ENCODE peak calls at places on chromosomes 2 and 18, in five cellular contexts. T is heart right ventricle, U is AG04450, R is gastrocnemius medialis, D is sigmoid colon. S is an unnamed sample.

GRCh38 chr18:293557-293956 is 25.7 kb upstream of the THOC1 start:
- DNase-seq in D (no peak), T (no peak), R (no peak), U (no peak), S (no peak)

GRCh38 chr2:9519250-9519649 is 36.4 kb downstream of the ADAM17 start:
- DNase-seq in U (no peak), T (no peak), D (no peak), R (no peak), S (peak; percentile 48)

GRCh38 chr18:13448028-13448795 is 229.7 kb downstream of the LDLRAD4 start:
- DNase-seq in U (no peak), T (no peak), D (no peak), R (no peak), S (no peak)

GRCh38 chr2:144086965-144087364 is 433.0 kb downstream of the ZEB2 start:
- DNase-seq in T (no peak), D (no peak), R (no peak), U (no peak), S (no peak)

GRCh38 chr18:62788891-62789290 is 73.5 kb downstream of the PHLPP1 start:
- DNase-seq in U (no peak), D (no peak), T (no peak), R (no peak), S (no peak)

GRCh38 chr18:56889621-56890020 is 238.5 kb downstream of the WDR7 start:
- DNase-seq in U (no peak), R (no peak), D (no peak), T (no peak), S (no peak)

GRCh38 chr18:78021196-78021595 is 771.5 kb downstream of the GALR1 start:
- DNase-seq in T (no peak), R (no peak), U (no peak), D (no peak), S (no peak)

GRCh38 chr2:162072181-162072702 is 1.8 kb downstream of the DPP4 start:
- DNase-seq in T (no peak), U (peak; percentile 57), R (no peak), D (no peak), S (no peak)

GRCh38 chr2:185967335-185967734 is 228.7 kb downstream of the FSIP2 start:
- DNase-seq in D (no peak), T (no peak), R (no peak), U (no peak), S (no peak)

GRCh38 chr2:235952714-235953113 is 215.5 kb downstream of the GBX2 start:
- DNase-seq in R (no peak), U (no peak), T (no peak), D (peak; percentile 53), S (no peak)

GRCh38 chr18:13464432-13465125 is 246.0 kb downstream of the LDLRAD4 start:
- DNase-seq in D (peak; percentile 79), U (no peak), T (peak; percentile 62), R (peak; percentile 34), S (no peak)

GRCh38 chr2:10297950-10298349 is 4.8 kb upstream of the HPCAL1 start:
- DNase-seq in D (peak; percentile 86), T (no peak), U (peak; percentile 87), R (peak; percentile 57), S (peak; percentile 82)

GRCh38 chr18:74540689-74541421 is 6.6 kb downstream of the CNDP1 start:
- DNase-seq in R (no peak), D (no peak), U (no peak), T (no peak), S (no peak)

GRCh38 chr2:128602699-128603101 is 284.0 kb upstream of the HS6ST1 start:
- DNase-seq in T (no peak), D (no peak), U (no peak), R (no peak), S (no peak)

GRCh38 chr2:171272039-171272438 is 111.3 kb upstream of the TLK1 start:
- DNase-seq in T (no peak), D (no peak), R (peak; percentile 11), U (peak; percentile 68), S (peak; percentile 78)

GRCh38 chr2:130344578-130344977 is 1.9 kb downstream of the IMP4 start:
- DNase-seq in D (no peak), U (no peak), R (no peak), T (no peak), S (no peak)
- H3K4me3 ChIP-seq in D (no peak overlapping the region), U (no peak overlapping the region), R (no peak overlapping the region), T (no peak overlapping the region), S (no peak overlapping the region)

DNA sequence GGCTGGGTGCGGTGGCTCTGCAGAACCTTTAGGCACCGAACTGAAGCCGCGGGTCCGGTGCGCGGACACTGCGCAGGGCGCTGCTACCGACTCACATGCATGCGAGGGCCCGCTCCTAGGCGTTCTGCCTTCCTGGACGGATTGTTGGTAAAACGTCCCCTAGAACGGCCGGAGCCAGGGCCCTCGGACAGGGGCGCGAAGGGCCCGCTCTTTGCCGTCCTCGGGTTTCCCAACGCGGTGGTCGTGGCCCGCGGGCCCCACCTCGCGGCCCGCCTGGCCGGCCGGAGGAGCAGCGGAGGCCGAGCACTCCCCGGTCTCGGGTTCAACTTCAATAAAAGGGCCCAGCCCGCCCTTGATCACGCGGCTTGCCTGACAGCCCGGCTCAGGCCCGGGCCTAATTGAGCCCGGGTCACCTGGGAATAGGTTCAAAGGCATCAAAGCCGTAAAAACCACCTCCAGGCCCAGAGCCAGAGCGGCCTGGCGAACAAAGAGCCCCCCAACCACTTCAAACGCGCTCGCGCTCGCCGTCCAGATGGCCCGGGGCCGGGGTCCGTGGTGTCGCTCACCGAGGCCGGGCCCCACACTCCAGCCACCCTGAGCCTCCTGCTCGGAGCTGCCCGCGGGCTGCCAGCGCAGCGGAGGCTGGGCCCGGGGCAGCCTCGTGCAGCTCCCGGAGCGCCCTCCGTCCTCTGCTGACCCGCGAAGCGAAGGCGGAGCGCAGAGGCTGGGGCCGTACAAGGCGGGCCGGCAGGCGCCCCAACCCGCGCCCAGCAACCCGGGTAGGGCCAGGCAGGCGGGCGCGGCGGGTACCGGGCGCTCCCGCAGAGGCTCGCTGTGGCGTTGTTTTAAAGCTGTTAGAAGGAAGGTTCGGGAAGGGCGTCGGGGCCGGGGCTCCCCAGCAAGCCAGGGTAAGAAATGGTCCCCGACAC is 1.1 kb upstream of the TWIST2 start:
- DNase-seq in U (no peak), T (no peak), R (no peak), D (peak; percentile 78), S (no peak)
- H3K4me3 ChIP-seq in U (peak overlapping the region; percentile 96), T (peak overlapping the region; percentile 44), R (peak overlapping the region; percentile 58), D (peak overlapping the region; percentile 88), S (peak overlapping the region; percentile 83)

DNA sequence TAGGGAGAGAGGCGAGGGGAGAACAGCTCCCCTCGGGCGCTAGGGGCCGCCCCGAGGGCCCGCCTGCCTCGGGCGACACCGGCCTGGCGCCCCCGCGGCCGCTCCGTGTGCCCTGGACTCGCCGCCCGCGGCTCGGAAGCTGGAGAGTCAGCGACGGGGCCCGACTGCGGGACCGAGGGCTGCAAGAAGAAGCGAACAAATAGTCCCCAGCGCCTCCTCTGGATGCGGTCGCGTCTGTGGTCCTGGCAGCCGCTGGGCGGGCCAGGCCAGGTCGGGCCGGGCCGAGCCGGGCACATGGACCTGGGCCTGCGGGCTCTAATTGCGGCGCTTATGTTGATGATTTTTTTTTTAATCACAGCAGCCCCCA is 270 bp upstream of the HOXD9 start:
- DNase-seq in R (no peak), T (no peak), D (no peak), U (no peak), S (no peak)
- H3K4me3 ChIP-seq in R (peak overlapping the region; percentile 71), T (peak overlapping the region; percentile 37), D (peak overlapping the region; percentile 57), U (no peak overlapping the region), S (peak overlapping the region; percentile 47)

GRCh38 chr2:180660881-180661280 is 319.5 kb upstream of the UBE2E3 start:
- DNase-seq in T (no peak), R (no peak), D (no peak), U (no peak), S (no peak)

GRCh38 chr2:180663016-180663471 is 317.4 kb upstream of the UBE2E3 start:
- DNase-seq in T (no peak), R (no peak), U (no peak), D (no peak), S (no peak)

GRCh38 chr2:180664507-180664906 is 315.9 kb upstream of the UBE2E3 start:
- DNase-seq in T (no peak), R (no peak), U (no peak), D (no peak), S (no peak)

GRCh38 chr2:180660207-180660606 is 320.2 kb upstream of the UBE2E3 start:
- DNase-seq in R (no peak), U (no peak), T (no peak), D (no peak), S (no peak)

GRCh38 chr2:180662555-180662954 is 317.9 kb upstream of the UBE2E3 start:
- DNase-seq in T (no peak), D (no peak), U (no peak), R (no peak), S (no peak)
- H3K4me3 ChIP-seq in T (no peak overlapping the region), D (no peak overlapping the region), U (no peak overlapping the region), R (no peak overlapping the region), S (no peak overlapping the region)

DNA sequence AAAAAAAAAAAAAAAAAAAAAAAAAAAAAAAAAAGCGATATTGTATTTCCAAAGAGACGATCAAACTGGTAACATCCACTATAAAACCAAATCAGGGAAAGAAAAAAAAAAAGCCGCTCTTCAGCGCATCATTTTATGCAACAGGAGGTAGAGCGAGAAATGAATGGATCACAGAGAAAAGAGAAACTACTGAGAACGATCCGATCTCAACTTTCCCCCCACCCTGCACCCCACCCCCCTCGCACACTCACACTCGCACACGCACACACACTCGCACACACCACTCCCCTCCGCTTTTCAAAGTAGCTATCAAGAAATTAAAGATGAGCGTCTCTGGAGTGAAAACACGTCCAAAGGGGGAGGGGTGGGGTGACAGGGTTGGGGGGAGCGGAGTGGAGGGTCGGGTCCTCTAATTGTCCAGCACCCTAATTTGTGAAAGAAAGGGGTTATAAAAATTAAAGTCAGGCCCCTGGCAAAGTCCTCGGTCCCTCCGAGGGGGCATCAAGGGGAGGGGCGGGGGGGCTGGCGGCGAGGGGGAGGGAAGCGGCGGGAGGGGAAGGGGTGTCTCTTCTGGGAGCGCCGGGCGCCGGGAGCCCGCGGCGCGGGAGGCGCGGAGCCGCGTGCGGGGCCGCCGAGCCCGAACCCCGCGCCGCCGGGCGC is 521 bp downstream of the TCF4 start:
- DNase-seq in T (peak; percentile 30), D (no peak), R (peak; percentile 25), U (no peak), S (no peak)
- H3K4me3 ChIP-seq in T (peak overlapping the region; percentile 64), D (peak overlapping the region; percentile 75), R (peak overlapping the region; percentile 71), U (peak overlapping the region; percentile 64), S (peak overlapping the region; percentile 68)

DNA sequence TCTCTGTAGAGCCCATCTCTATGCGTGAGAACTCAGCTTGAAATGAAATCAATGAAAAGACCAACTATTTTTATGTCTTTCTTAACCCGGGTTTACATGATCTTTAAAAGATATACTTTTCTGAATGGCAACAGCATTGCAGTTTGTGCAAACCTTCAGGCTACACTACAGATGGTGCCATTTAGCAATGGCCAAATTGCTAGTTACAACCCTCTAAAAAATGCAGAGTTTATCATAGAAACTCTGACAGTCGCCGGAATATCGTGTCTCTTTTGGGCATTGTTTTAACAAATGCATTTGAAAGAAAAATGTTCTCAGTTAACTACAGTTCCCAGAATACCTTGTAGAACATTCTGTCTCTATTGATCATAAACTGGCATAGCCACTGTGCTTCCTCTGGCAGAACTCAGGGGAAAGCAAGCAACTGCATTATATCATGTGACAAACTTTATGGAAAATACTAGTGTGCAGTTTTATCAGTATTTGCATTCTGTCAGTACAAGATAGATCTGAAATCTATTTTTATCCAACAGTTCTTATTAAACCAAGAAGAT is 1407.6 kb upstream of the ZEB2 start:
- DNase-seq in D (no peak), R (no peak), T (no peak), U (no peak), S (no peak)
- H3K4me3 ChIP-seq in D (no peak overlapping the region), R (no peak overlapping the region), T (no peak overlapping the region), U (no peak overlapping the region), S (no peak overlapping the region)

DNA sequence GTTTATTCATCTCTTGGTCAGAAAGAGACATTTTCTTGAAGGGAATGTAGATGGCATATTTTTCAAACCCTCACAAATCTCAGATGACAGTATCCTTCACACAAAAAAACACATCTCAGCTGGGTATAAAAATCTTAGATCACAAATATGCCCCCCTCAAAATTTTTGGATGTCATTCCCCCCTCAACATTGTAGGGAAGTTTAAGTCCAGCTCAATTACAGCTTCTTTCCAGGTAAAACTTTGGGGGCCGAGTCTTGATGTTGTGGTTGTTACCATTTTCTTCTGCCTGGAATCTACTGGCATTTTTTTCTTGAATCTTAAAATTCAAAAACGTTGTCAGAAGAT is 46.1 kb downstream of the HDAC4 start:
- DNase-seq in T (no peak), U (no peak), R (no peak), D (no peak), S (no peak)
- H3K4me3 ChIP-seq in T (no peak overlapping the region), U (no peak overlapping the region), R (no peak overlapping the region), D (no peak overlapping the region), S (no peak overlapping the region)